ENCODE peak calls at places on chromosomes 16 and 17, in nine cellular contexts. Q is NCI-H2171, A is T1000, W is endothelial cell, R is mesenteric fat pad, N is nephron progenitor cell, B is cardiac septum, S is heart right ventricle, H is non-pigmented ciliary epithelial cell. G is an unnamed sample.

GRCh38 chr16:2979669-2980226 is 498 bp downstream of the PKMYT1 start:
- DNase-seq in B (no peak), Q (no peak), R (no peak), N (peak; percentile 60), W (no peak), A (no peak), S (no peak), H (no peak), G (no peak)

GRCh38 chr16:14608604-14609003 is 21.5 kb downstream of the PARN start:
- DNase-seq in W (no peak), S (no peak), H (no peak), A (no peak), B (no peak), N (no peak), R (no peak), Q (no peak), G (no peak)

GRCh38 chr17:58147930-58148434 is at the start of gene OR4D1:
- DNase-seq in W (no peak), N (no peak), B (no peak), Q (no peak), A (no peak), S (no peak), H (no peak), R (no peak), G (no peak)

GRCh38 chr17:18318771-18319450 is 3.8 kb downstream of the SMCR8 start:
- DNase-seq in A (no peak), N (no peak), W (no peak), S (no peak), H (no peak), B (no peak), R (no peak), Q (no peak), G (no peak)

GRCh38 chr16:19748389-19749110 is 30.5 kb downstream of the IQCK start:
- DNase-seq in W (no peak), H (no peak), Q (no peak), R (no peak), S (no peak), B (no peak), A (no peak), N (no peak), G (no peak)

GRCh38 chr17:44004077-44004760 is at the start of gene NAGS:
- DNase-seq in H (no peak), N (peak; percentile 50), B (no peak), R (no peak), Q (no peak), A (no peak), S (no peak), W (no peak), G (peak; percentile 24)

GRCh38 chr17:3911271-3912053 is 4.8 kb downstream of the P2RX1 start:
- DNase-seq in Q (peak; percentile 82), A (no peak), R (no peak), S (no peak), H (no peak), N (no peak), W (no peak), B (no peak), G (no peak)

GRCh38 chr16:969508-970378 is 1.0 kb downstream of the LMF1 start:
- DNase-seq in N (peak; percentile 60), S (peak; percentile 44), W (no peak), Q (no peak), A (no peak), R (no peak), B (no peak), H (no peak), G (peak; percentile 57)

GRCh38 chr17:48644910-48645557 is 18.9 kb upstream of the HOXB9 start:
- DNase-seq in H (no peak), R (no peak), Q (no peak), A (no peak), S (no peak), W (no peak), N (no peak), B (no peak), G (no peak)